ENCODE peak calls at places on chromosomes 7 and 10, in six cellular contexts. W, P, Q, X, H and M are unnamed samples.

GRCh38 chr10:117365612-117366011 is 9.6 kb downstream of the PDZD8 start:
- DNase-seq in W (no peak), X (no peak), Q (no peak), H (peak), P (no peak), M (no peak)

GRCh38 chr7:134625571-134625970 is 21.1 kb upstream of the BPGM start:
- DNase-seq in X (no peak), W (no peak), H (no peak), P (no peak), Q (no peak), M (no peak)

GRCh38 chr10:96987842-96988175 is 155.7 kb downstream of the LCOR start:
- DNase-seq in X (no peak), Q (no peak), W (no peak), H (no peak), P (no peak), M (no peak)

GRCh38 chr10:13527864-13528137 is 1.0 kb downstream of the BEND7 start:
- DNase-seq in W (no peak), X (no peak), H (no peak), Q (no peak), P (no peak), M (no peak)

GRCh38 chr7:31825576-31825975 is 138.6 kb downstream of the PPP1R17 start:
- DNase-seq in W (no peak), Q (no peak), P (no peak), H (no peak), X (no peak), M (no peak)

GRCh38 chr7:134908289-134908688 is 78.0 kb upstream of the AGBL3 start:
- DNase-seq in H (no peak), P (no peak), W (no peak), X (no peak), Q (no peak), M (no peak)

GRCh38 chr7:105244594-105244993 is 144.1 kb downstream of the SRPK2 start:
- DNase-seq in Q (no peak), H (no peak), P (no peak), W (no peak), X (no peak), M (peak)

GRCh38 chr7:77266162-77266807 is 66.7 kb upstream of the FGL2 start:
- DNase-seq in W (no peak), H (no peak), X (no peak), Q (no peak), P (no peak), M (no peak)

GRCh38 chr7:131747625-131748024 is 191.2 kb upstream of the PODXL start:
- DNase-seq in H (no peak), Q (no peak), P (no peak), W (no peak), X (peak), M (no peak)

GRCh38 chr10:4704034-4704545 is 121.9 kb upstream of the AKR1E2 start:
- DNase-seq in X (no peak), P (no peak), Q (no peak), H (peak), W (no peak), M (no peak)

GRCh38 chr7:121384159-121384745 is 11.9 kb downstream of the FAM3C start:
- DNase-seq in Q (no peak), W (no peak), P (no peak), H (no peak), X (no peak), M (no peak)

GRCh38 chr7:985915-986741 is 3.1 kb downstream of the CYP2W1 start:
- DNase-seq in X (no peak), H (no peak), Q (no peak), W (no peak), P (no peak), M (peak)

GRCh38 chr7:123770378-123770777 is 21.6 kb upstream of the WASL start:
- DNase-seq in P (no peak), Q (no peak), H (no peak), X (no peak), W (no peak), M (no peak)

GRCh38 chr7:81680120-81680519 is 89.7 kb downstream of the HGF start:
- DNase-seq in Q (no peak), H (no peak), X (no peak), W (no peak), P (no peak), M (no peak)

GRCh38 chr7:135929692-135930091 is 47.5 kb downstream of the MTPN start:
- DNase-seq in H (no peak), Q (no peak), P (no peak), X (no peak), W (no peak), M (no peak)